ENCODE peak calls at places on chromosomes 3 and 15, in five cellular contexts. One of them, this sample, is unnamed.

GRCh38 chr15:98813956-98814355 is 165.6 kb downstream of the IGF1R start:
- DNase-seq in small intestine: no peak
- DNase-seq in SK-N-SH: no peak
- DNase-seq in breast epithelium: no peak
- DNase-seq in stomach: no peak
- DNase-seq in this sample: no peak

GRCh38 chr15:68210821-68211655 is 5.9 kb upstream of the CALML4 start:
- DNase-seq in stomach: peak
- DNase-seq in SK-N-SH: peak
- DNase-seq in small intestine: peak
- DNase-seq in breast epithelium: no peak
- DNase-seq in this sample: no peak

GRCh38 chr3:67044295-67044694 is 46.2 kb downstream of the KBTBD8 start:
- DNase-seq in breast epithelium: no peak
- DNase-seq in SK-N-SH: no peak
- DNase-seq in stomach: no peak
- DNase-seq in small intestine: no peak
- DNase-seq in this sample: no peak

GRCh38 chr3:152968388-152969024 is 133.6 kb downstream of the P2RY1 start:
- DNase-seq in small intestine: no peak
- DNase-seq in breast epithelium: no peak
- DNase-seq in stomach: no peak
- DNase-seq in SK-N-SH: no peak
- DNase-seq in this sample: no peak

GRCh38 chr3:121975702-121976302 is 46.2 kb downstream of the ILDR1 start:
- DNase-seq in small intestine: no peak
- DNase-seq in SK-N-SH: no peak
- DNase-seq in breast epithelium: no peak
- DNase-seq in stomach: no peak
- DNase-seq in this sample: no peak

GRCh38 chr15:65980824-65981456 is 111.6 kb downstream of the RAB11A start:
- DNase-seq in stomach: peak
- DNase-seq in breast epithelium: no peak
- DNase-seq in SK-N-SH: peak
- DNase-seq in small intestine: peak
- DNase-seq in this sample: peak

GRCh38 chr3:52534281-52535183 is 875 bp upstream of the NT5DC2 start:
- DNase-seq in small intestine: no peak
- DNase-seq in stomach: peak
- DNase-seq in SK-N-SH: peak
- DNase-seq in breast epithelium: no peak
- DNase-seq in this sample: no peak

GRCh38 chr3:120102232-120102631 is 8.0 kb upstream of the GSK3B start:
- DNase-seq in breast epithelium: no peak
- DNase-seq in small intestine: no peak
- DNase-seq in stomach: no peak
- DNase-seq in SK-N-SH: no peak
- DNase-seq in this sample: no peak

GRCh38 chr15:100764778-100765457 is 114.7 kb upstream of the ALDH1A3 start:
- DNase-seq in small intestine: no peak
- DNase-seq in breast epithelium: no peak
- DNase-seq in stomach: no peak
- DNase-seq in SK-N-SH: peak
- DNase-seq in this sample: no peak

GRCh38 chr3:188819939-188820338 is 351.8 kb upstream of the TPRG1 start:
- DNase-seq in small intestine: no peak
- DNase-seq in stomach: no peak
- DNase-seq in SK-N-SH: no peak
- DNase-seq in breast epithelium: no peak
- DNase-seq in this sample: no peak

GRCh38 chr15:89515477-89515876 is 19.1 kb upstream of the RHCG start:
- DNase-seq in breast epithelium: no peak
- DNase-seq in stomach: no peak
- DNase-seq in SK-N-SH: no peak
- DNase-seq in small intestine: no peak
- DNase-seq in this sample: no peak

GRCh38 chr15:28955686-28956421 is 70.1 kb downstream of the APBA2 start:
- DNase-seq in SK-N-SH: no peak
- DNase-seq in stomach: no peak
- DNase-seq in breast epithelium: no peak
- DNase-seq in small intestine: no peak
- DNase-seq in this sample: no peak

GRCh38 chr15:68431037-68431791 is 749 bp downstream of the ITGA11 start:
- DNase-seq in stomach: peak
- DNase-seq in SK-N-SH: peak
- DNase-seq in small intestine: no peak
- DNase-seq in breast epithelium: peak
- DNase-seq in this sample: no peak

GRCh38 chr3:24002129-24002528 is 57.0 kb downstream of the NR1D2 start:
- DNase-seq in stomach: no peak
- DNase-seq in small intestine: no peak
- DNase-seq in SK-N-SH: no peak
- DNase-seq in breast epithelium: no peak
- DNase-seq in this sample: no peak

GRCh38 chr15:39140060-39140604 is 440.7 kb upstream of the THBS1 start:
- DNase-seq in SK-N-SH: peak
- DNase-seq in breast epithelium: no peak
- DNase-seq in small intestine: peak
- DNase-seq in stomach: no peak
- DNase-seq in this sample: peak

GRCh38 chr3:115789480-115789879 is 166.2 kb downstream of the GAP43 start:
- DNase-seq in breast epithelium: no peak
- DNase-seq in SK-N-SH: no peak
- DNase-seq in small intestine: no peak
- DNase-seq in stomach: no peak
- DNase-seq in this sample: no peak

GRCh38 chr15:88623061-88623460 is 1.9 kb downstream of the AEN start:
- DNase-seq in SK-N-SH: no peak
- DNase-seq in small intestine: no peak
- DNase-seq in breast epithelium: no peak
- DNase-seq in stomach: no peak
- DNase-seq in this sample: no peak

GRCh38 chr15:22229971-22230815 is 149.9 kb downstream of the OR4M2 start:
- DNase-seq in small intestine: no peak
- DNase-seq in SK-N-SH: no peak
- DNase-seq in breast epithelium: no peak
- DNase-seq in stomach: no peak
- DNase-seq in this sample: no peak

GRCh38 chr15:61537337-61537736 is 308.2 kb upstream of the RORA start:
- DNase-seq in small intestine: no peak
- DNase-seq in breast epithelium: no peak
- DNase-seq in stomach: no peak
- DNase-seq in SK-N-SH: no peak
- DNase-seq in this sample: no peak

GRCh38 chr3:51538115-51538458 is 432 bp upstream of the RAD54L2 start:
- DNase-seq in SK-N-SH: no peak
- DNase-seq in stomach: no peak
- DNase-seq in small intestine: peak
- DNase-seq in breast epithelium: no peak
- DNase-seq in this sample: no peak

GRCh38 chr3:67765575-67765974 is 111.2 kb upstream of the SUCLG2 start:
- DNase-seq in stomach: no peak
- DNase-seq in breast epithelium: no peak
- DNase-seq in SK-N-SH: no peak
- DNase-seq in small intestine: no peak
- DNase-seq in this sample: no peak

GRCh38 chr15:65940618-65940909 is 71.3 kb downstream of the RAB11A start:
- DNase-seq in SK-N-SH: no peak
- DNase-seq in stomach: no peak
- DNase-seq in small intestine: no peak
- DNase-seq in breast epithelium: no peak
- DNase-seq in this sample: no peak

GRCh38 chr3:32391643-32392529 is at the start of gene CMTM7:
- DNase-seq in small intestine: peak
- DNase-seq in stomach: peak
- DNase-seq in SK-N-SH: peak
- DNase-seq in breast epithelium: peak
- DNase-seq in this sample: no peak

GRCh38 chr15:77497942-77498361 is 77.3 kb downstream of the HMG20A start:
- DNase-seq in SK-N-SH: peak
- DNase-seq in breast epithelium: no peak
- DNase-seq in small intestine: no peak
- DNase-seq in stomach: no peak
- DNase-seq in this sample: no peak

GRCh38 chr3:138049157-138049919 is 39.4 kb downstream of the CLDN18 start:
- DNase-seq in breast epithelium: no peak
- DNase-seq in SK-N-SH: no peak
- DNase-seq in small intestine: no peak
- DNase-seq in stomach: no peak
- DNase-seq in this sample: no peak

GRCh38 chr15:79970921-79971434 is at the start of gene BCL2A1:
- DNase-seq in small intestine: peak
- DNase-seq in SK-N-SH: no peak
- DNase-seq in breast epithelium: no peak
- DNase-seq in stomach: peak
- DNase-seq in this sample: peak

GRCh38 chr15:79170256-79170664 is 79.7 kb upstream of the RASGRF1 start:
- DNase-seq in SK-N-SH: peak
- DNase-seq in stomach: no peak
- DNase-seq in small intestine: peak
- DNase-seq in breast epithelium: no peak
- DNase-seq in this sample: no peak

GRCh38 chr15:73856458-73857192 is 16.7 kb upstream of the TBC1D21 start:
- DNase-seq in small intestine: no peak
- DNase-seq in stomach: peak
- DNase-seq in SK-N-SH: peak
- DNase-seq in breast epithelium: peak
- DNase-seq in this sample: peak

GRCh38 chr3:37863552-37863865 is 1.8 kb downstream of the CTDSPL start:
- DNase-seq in SK-N-SH: no peak
- DNase-seq in stomach: no peak
- DNase-seq in small intestine: no peak
- DNase-seq in breast epithelium: no peak
- DNase-seq in this sample: no peak
- H3K4me3 ChIP-seq in SK-N-SH: peak
- H3K4me3 ChIP-seq in stomach: peak
- H3K4me3 ChIP-seq in small intestine: no peak
- H3K4me3 ChIP-seq in breast epithelium: peak
- H3K4me3 ChIP-seq in this sample: no peak

DNA sequence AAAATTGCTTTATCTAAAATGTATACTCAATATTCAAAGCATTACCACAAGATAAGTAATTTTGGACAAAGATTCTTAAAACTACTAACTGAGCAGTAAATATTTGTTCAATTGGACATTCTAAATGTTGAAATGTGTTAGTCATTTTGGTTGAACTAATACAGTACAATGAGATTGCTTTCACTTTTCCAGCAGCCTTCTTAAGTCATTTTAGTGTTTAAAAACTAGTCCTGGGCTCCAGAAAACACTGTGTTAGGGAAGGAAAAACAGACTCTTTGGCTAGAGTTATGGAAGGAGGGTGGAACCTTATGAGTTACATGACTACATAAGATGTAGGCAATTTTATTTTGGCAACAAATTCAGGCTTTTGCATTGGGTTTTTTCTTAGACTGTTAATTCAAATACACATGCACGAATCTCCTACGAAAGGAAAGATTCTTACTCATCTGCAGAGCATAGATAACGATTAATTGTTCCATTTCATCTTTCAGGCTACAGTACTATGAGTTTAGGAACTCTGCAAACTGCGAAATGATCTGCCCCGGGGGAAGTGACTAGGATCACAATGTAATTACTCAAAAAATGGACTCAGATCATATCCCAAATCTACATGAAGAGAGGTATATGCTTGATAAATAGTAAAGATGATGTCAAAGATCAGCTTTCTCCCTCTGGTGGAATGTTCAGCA is 492.8 kb upstream of the MDFIC2 start:
- DNase-seq in SK-N-SH: no peak
- DNase-seq in breast epithelium: no peak
- DNase-seq in stomach: no peak
- DNase-seq in small intestine: no peak
- DNase-seq in this sample: no peak
- H3K4me3 ChIP-seq in SK-N-SH: no peak
- H3K4me3 ChIP-seq in breast epithelium: peak
- H3K4me3 ChIP-seq in stomach: no peak
- H3K4me3 ChIP-seq in small intestine: no peak
- H3K4me3 ChIP-seq in this sample: no peak

GRCh38 chr3:9794400-9794799 is 1.5 kb downstream of the ARPC4 start:
- DNase-seq in stomach: no peak
- DNase-seq in breast epithelium: no peak
- DNase-seq in SK-N-SH: no peak
- DNase-seq in small intestine: no peak
- DNase-seq in this sample: no peak

GRCh38 chr3:9791790-9792404 is 376 bp downstream of the TADA3 start:
- DNase-seq in stomach: no peak
- DNase-seq in SK-N-SH: no peak
- DNase-seq in breast epithelium: no peak
- DNase-seq in small intestine: no peak
- DNase-seq in this sample: no peak

GRCh38 chr3:9793161-9793781 is 389 bp downstream of the ARPC4 start:
- DNase-seq in small intestine: peak
- DNase-seq in breast epithelium: no peak
- DNase-seq in stomach: no peak
- DNase-seq in SK-N-SH: peak
- DNase-seq in this sample: no peak

GRCh38 chr3:9792405-9793160 is at the start of the genes ARPC4 and TADA3:
- DNase-seq in small intestine: peak
- DNase-seq in stomach: peak
- DNase-seq in breast epithelium: peak
- DNase-seq in SK-N-SH: peak
- DNase-seq in this sample: peak

DNA sequence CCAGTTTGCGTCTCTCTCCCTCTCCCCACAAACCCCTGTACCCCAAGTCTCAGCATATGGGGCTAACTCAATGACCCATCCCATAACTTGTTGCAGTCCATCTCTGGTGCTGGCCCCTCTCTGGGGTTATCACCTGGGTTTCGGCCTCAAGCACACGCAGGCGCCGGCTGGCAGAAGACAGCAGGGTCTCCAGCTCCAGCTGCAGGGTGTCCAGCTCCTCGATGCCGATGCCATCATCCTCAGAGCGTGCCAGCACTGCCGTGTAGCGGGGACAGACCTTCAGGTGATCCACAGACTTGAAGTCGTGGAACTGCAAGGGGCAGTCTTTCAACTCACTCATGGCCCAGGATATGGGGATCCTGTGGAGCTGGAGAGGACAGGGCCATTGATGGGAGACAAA is 1.1 kb downstream of the TADA3 start:
- DNase-seq in SK-N-SH: no peak
- DNase-seq in stomach: no peak
- DNase-seq in breast epithelium: no peak
- DNase-seq in small intestine: no peak
- DNase-seq in this sample: no peak
- H3K4me3 ChIP-seq in SK-N-SH: peak
- H3K4me3 ChIP-seq in stomach: no peak
- H3K4me3 ChIP-seq in breast epithelium: peak
- H3K4me3 ChIP-seq in small intestine: no peak
- H3K4me3 ChIP-seq in this sample: peak

GRCh38 chr3:130093741-130094391 is 12.2 kb downstream of the ALG1L2 start:
- DNase-seq in SK-N-SH: no peak
- DNase-seq in stomach: no peak
- DNase-seq in small intestine: peak
- DNase-seq in breast epithelium: no peak
- DNase-seq in this sample: no peak
- H3K4me3 ChIP-seq in SK-N-SH: no peak
- H3K4me3 ChIP-seq in stomach: no peak
- H3K4me3 ChIP-seq in small intestine: peak
- H3K4me3 ChIP-seq in breast epithelium: no peak
- H3K4me3 ChIP-seq in this sample: no peak